ENCODE peak calls at places on chromosomes 11 and 22, in eight cellular contexts. One of them, this sample, is unnamed.

GRCh38 chr11:80980221-80980620 is 1539.4 kb upstream of the TENM4 start:
- DNase-seq in lung: no peak
- DNase-seq in mammary epithelial cell: peak
- DNase-seq in endothelial cell of umbilical vein: peak
- DNase-seq in gastrocnemius medialis: no peak
- DNase-seq in lower lobe of right lung: no peak
- DNase-seq in foreskin keratinocyte: peak
- DNase-seq in A549: no peak
- DNase-seq in this sample: no peak

GRCh38 chr22:40463017-40463631 is 92.7 kb downstream of the SGSM3 start:
- DNase-seq in lung: no peak
- DNase-seq in mammary epithelial cell: no peak
- DNase-seq in endothelial cell of umbilical vein: no peak
- DNase-seq in gastrocnemius medialis: no peak
- DNase-seq in lower lobe of right lung: no peak
- DNase-seq in foreskin keratinocyte: no peak
- DNase-seq in A549: no peak
- DNase-seq in this sample: no peak

GRCh38 chr11:111627591-111627990 is 25.3 kb downstream of the SIK2 start:
- DNase-seq in lung: no peak
- DNase-seq in mammary epithelial cell: no peak
- DNase-seq in endothelial cell of umbilical vein: no peak
- DNase-seq in gastrocnemius medialis: no peak
- DNase-seq in lower lobe of right lung: no peak
- DNase-seq in foreskin keratinocyte: no peak
- DNase-seq in A549: no peak
- DNase-seq in this sample: no peak

GRCh38 chr11:11095971-11096370 is 238.1 kb upstream of the ZBED5 start:
- DNase-seq in lung: no peak
- DNase-seq in mammary epithelial cell: no peak
- DNase-seq in endothelial cell of umbilical vein: no peak
- DNase-seq in gastrocnemius medialis: no peak
- DNase-seq in lower lobe of right lung: no peak
- DNase-seq in foreskin keratinocyte: no peak
- DNase-seq in A549: no peak
- DNase-seq in this sample: no peak

GRCh38 chr22:25002241-25002985 is 49.9 kb downstream of the KIAA1671 start:
- DNase-seq in lung: no peak
- DNase-seq in mammary epithelial cell: no peak
- DNase-seq in endothelial cell of umbilical vein: peak
- DNase-seq in gastrocnemius medialis: no peak
- DNase-seq in lower lobe of right lung: no peak
- DNase-seq in foreskin keratinocyte: no peak
- DNase-seq in A549: no peak
- DNase-seq in this sample: no peak

GRCh38 chr22:19559324-19559811 is 35.2 kb upstream of the CLDN5 start:
- DNase-seq in lung: no peak
- DNase-seq in mammary epithelial cell: no peak
- DNase-seq in endothelial cell of umbilical vein: no peak
- DNase-seq in gastrocnemius medialis: no peak
- DNase-seq in lower lobe of right lung: no peak
- DNase-seq in foreskin keratinocyte: peak
- DNase-seq in A549: no peak
- DNase-seq in this sample: no peak

GRCh38 chr11:16280256-16280682 is 76.1 kb downstream of the SOX6 start:
- DNase-seq in lung: no peak
- DNase-seq in mammary epithelial cell: peak
- DNase-seq in endothelial cell of umbilical vein: peak
- DNase-seq in gastrocnemius medialis: peak
- DNase-seq in lower lobe of right lung: peak
- DNase-seq in foreskin keratinocyte: peak
- DNase-seq in A549: no peak
- DNase-seq in this sample: no peak

GRCh38 chr11:77410076-77410827 is 63.6 kb downstream of the PAK1 start:
- DNase-seq in lung: no peak
- DNase-seq in mammary epithelial cell: no peak
- DNase-seq in endothelial cell of umbilical vein: no peak
- DNase-seq in gastrocnemius medialis: no peak
- DNase-seq in lower lobe of right lung: no peak
- DNase-seq in foreskin keratinocyte: no peak
- DNase-seq in A549: no peak
- DNase-seq in this sample: no peak

GRCh38 chr11:86052697-86053641 is 15.9 kb downstream of the PICALM start:
- DNase-seq in lung: no peak
- DNase-seq in mammary epithelial cell: no peak
- DNase-seq in endothelial cell of umbilical vein: no peak
- DNase-seq in gastrocnemius medialis: no peak
- DNase-seq in lower lobe of right lung: no peak
- DNase-seq in foreskin keratinocyte: no peak
- DNase-seq in A549: no peak
- DNase-seq in this sample: no peak

GRCh38 chr11:69542314-69543168 is 61.1 kb downstream of the LINC01488 start:
- DNase-seq in lung: no peak
- DNase-seq in mammary epithelial cell: no peak
- DNase-seq in endothelial cell of umbilical vein: no peak
- DNase-seq in gastrocnemius medialis: no peak
- DNase-seq in lower lobe of right lung: peak
- DNase-seq in foreskin keratinocyte: no peak
- DNase-seq in A549: no peak
- DNase-seq in this sample: no peak

GRCh38 chr11:65390099-65390941 is 3.9 kb downstream of the FRMD8 start:
- DNase-seq in lung: no peak
- DNase-seq in mammary epithelial cell: peak
- DNase-seq in endothelial cell of umbilical vein: peak
- DNase-seq in gastrocnemius medialis: no peak
- DNase-seq in lower lobe of right lung: no peak
- DNase-seq in foreskin keratinocyte: no peak
- DNase-seq in A549: no peak
- DNase-seq in this sample: no peak

GRCh38 chr11:67292671-67293070 is 3.6 kb downstream of the ANKRD13D start:
- DNase-seq in lung: no peak
- DNase-seq in mammary epithelial cell: no peak
- DNase-seq in endothelial cell of umbilical vein: no peak
- DNase-seq in gastrocnemius medialis: no peak
- DNase-seq in lower lobe of right lung: no peak
- DNase-seq in foreskin keratinocyte: no peak
- DNase-seq in A549: no peak
- DNase-seq in this sample: no peak
- H3K27ac ChIP-seq in lung: no peak
- H3K27ac ChIP-seq in mammary epithelial cell: peak
- H3K27ac ChIP-seq in endothelial cell of umbilical vein: no peak
- H3K27ac ChIP-seq in gastrocnemius medialis: no peak
- H3K27ac ChIP-seq in lower lobe of right lung: peak
- H3K27ac ChIP-seq in foreskin keratinocyte: peak
- H3K27ac ChIP-seq in A549: no peak
- H3K27ac ChIP-seq in this sample: no peak

GRCh38 chr11:57530596-57531507 is at the start of gene TIMM10:
- DNase-seq in lung: peak
- DNase-seq in mammary epithelial cell: peak
- DNase-seq in endothelial cell of umbilical vein: peak
- DNase-seq in gastrocnemius medialis: peak
- DNase-seq in lower lobe of right lung: peak
- DNase-seq in foreskin keratinocyte: peak
- DNase-seq in A549: peak
- DNase-seq in this sample: peak
- TF ChIP-seq CTCF in lung: no peak
- TF ChIP-seq CTCF in mammary epithelial cell: no peak
- TF ChIP-seq CTCF in endothelial cell of umbilical vein: no peak
- TF ChIP-seq CTCF in gastrocnemius medialis: no peak
- TF ChIP-seq CTCF in lower lobe of right lung: no peak
- TF ChIP-seq CTCF in foreskin keratinocyte: no peak
- TF ChIP-seq CTCF in A549: no peak
- TF ChIP-seq CTCF in this sample: no peak

GRCh38 chr11:124078591-124078990 is 36.7 kb upstream of the VWA5A start:
- DNase-seq in lung: no peak
- DNase-seq in mammary epithelial cell: no peak
- DNase-seq in endothelial cell of umbilical vein: no peak
- DNase-seq in gastrocnemius medialis: no peak
- DNase-seq in lower lobe of right lung: no peak
- DNase-seq in foreskin keratinocyte: no peak
- DNase-seq in A549: no peak
- DNase-seq in this sample: no peak

GRCh38 chr11:124074554-124074953 is 33.4 kb upstream of the OR10G7 start:
- DNase-seq in lung: no peak
- DNase-seq in mammary epithelial cell: no peak
- DNase-seq in endothelial cell of umbilical vein: no peak
- DNase-seq in gastrocnemius medialis: no peak
- DNase-seq in lower lobe of right lung: no peak
- DNase-seq in foreskin keratinocyte: no peak
- DNase-seq in A549: no peak
- DNase-seq in this sample: no peak

GRCh38 chr11:124077266-124077665 is 36.1 kb upstream of the OR10G7 start:
- DNase-seq in lung: no peak
- DNase-seq in mammary epithelial cell: no peak
- DNase-seq in endothelial cell of umbilical vein: no peak
- DNase-seq in gastrocnemius medialis: no peak
- DNase-seq in lower lobe of right lung: no peak
- DNase-seq in foreskin keratinocyte: no peak
- DNase-seq in A549: no peak
- DNase-seq in this sample: no peak

GRCh38 chr11:124075841-124076571 is 34.9 kb upstream of the OR10G7 start:
- DNase-seq in lung: no peak
- DNase-seq in mammary epithelial cell: no peak
- DNase-seq in endothelial cell of umbilical vein: peak
- DNase-seq in gastrocnemius medialis: no peak
- DNase-seq in lower lobe of right lung: peak
- DNase-seq in foreskin keratinocyte: no peak
- DNase-seq in A549: peak
- DNase-seq in this sample: no peak

DNA sequence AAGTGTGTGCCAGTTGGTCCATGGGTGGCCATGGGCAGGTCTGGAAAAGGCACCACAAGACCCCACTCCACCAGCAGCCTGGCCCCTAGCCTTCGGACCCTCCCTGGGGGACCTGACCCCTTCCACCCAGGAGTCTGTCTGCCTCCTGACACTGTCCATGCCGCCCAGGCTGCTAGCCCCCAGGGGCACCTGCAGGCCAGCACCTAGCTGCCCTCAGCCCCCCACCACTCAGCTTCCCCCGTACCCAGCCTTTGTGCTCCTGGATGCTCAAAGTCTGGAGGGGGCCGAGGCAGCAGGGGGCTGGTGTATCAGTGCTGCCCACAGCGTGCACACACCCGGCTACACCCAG is 34.3 kb upstream of the OR10G7 start:
- DNase-seq in lung: no peak
- DNase-seq in mammary epithelial cell: no peak
- DNase-seq in endothelial cell of umbilical vein: no peak
- DNase-seq in gastrocnemius medialis: no peak
- DNase-seq in lower lobe of right lung: no peak
- DNase-seq in foreskin keratinocyte: no peak
- DNase-seq in A549: no peak
- DNase-seq in this sample: no peak
- H3K27ac ChIP-seq in lung: no peak
- H3K27ac ChIP-seq in mammary epithelial cell: no peak
- H3K27ac ChIP-seq in endothelial cell of umbilical vein: no peak
- H3K27ac ChIP-seq in gastrocnemius medialis: no peak
- H3K27ac ChIP-seq in lower lobe of right lung: no peak
- H3K27ac ChIP-seq in foreskin keratinocyte: no peak
- H3K27ac ChIP-seq in A549: no peak
- H3K27ac ChIP-seq in this sample: no peak

GRCh38 chr11:58900479-58901420 is 38.5 kb upstream of the GLYATL1 start:
- DNase-seq in lung: peak
- DNase-seq in mammary epithelial cell: peak
- DNase-seq in endothelial cell of umbilical vein: peak
- DNase-seq in gastrocnemius medialis: peak
- DNase-seq in lower lobe of right lung: peak
- DNase-seq in foreskin keratinocyte: peak
- DNase-seq in A549: peak
- DNase-seq in this sample: no peak
- TF ChIP-seq CTCF in lung: peak
- TF ChIP-seq CTCF in mammary epithelial cell: peak
- TF ChIP-seq CTCF in endothelial cell of umbilical vein: peak
- TF ChIP-seq CTCF in gastrocnemius medialis: no peak
- TF ChIP-seq CTCF in lower lobe of right lung: peak
- TF ChIP-seq CTCF in foreskin keratinocyte: peak
- TF ChIP-seq CTCF in A549: peak
- TF ChIP-seq CTCF in this sample: no peak

GRCh38 chr22:22452996-22453686 is 55.4 kb downstream of the ZNF280B start:
- DNase-seq in lung: no peak
- DNase-seq in mammary epithelial cell: no peak
- DNase-seq in endothelial cell of umbilical vein: no peak
- DNase-seq in gastrocnemius medialis: no peak
- DNase-seq in lower lobe of right lung: no peak
- DNase-seq in foreskin keratinocyte: no peak
- DNase-seq in A549: no peak
- DNase-seq in this sample: no peak
- H3K27ac ChIP-seq in lung: no peak
- H3K27ac ChIP-seq in mammary epithelial cell: no peak
- H3K27ac ChIP-seq in endothelial cell of umbilical vein: no peak
- H3K27ac ChIP-seq in gastrocnemius medialis: no peak
- H3K27ac ChIP-seq in lower lobe of right lung: no peak
- H3K27ac ChIP-seq in foreskin keratinocyte: no peak
- H3K27ac ChIP-seq in A549: no peak
- H3K27ac ChIP-seq in this sample: no peak

GRCh38 chr11:100827934-100828661 is 141.0 kb downstream of the ARHGAP42 start:
- DNase-seq in lung: no peak
- DNase-seq in mammary epithelial cell: peak
- DNase-seq in endothelial cell of umbilical vein: peak
- DNase-seq in gastrocnemius medialis: no peak
- DNase-seq in lower lobe of right lung: no peak
- DNase-seq in foreskin keratinocyte: peak
- DNase-seq in A549: peak
- DNase-seq in this sample: no peak
- TF ChIP-seq CTCF in lung: no peak
- TF ChIP-seq CTCF in mammary epithelial cell: peak
- TF ChIP-seq CTCF in endothelial cell of umbilical vein: peak
- TF ChIP-seq CTCF in gastrocnemius medialis: no peak
- TF ChIP-seq CTCF in lower lobe of right lung: no peak
- TF ChIP-seq CTCF in foreskin keratinocyte: peak
- TF ChIP-seq CTCF in A549: peak
- TF ChIP-seq CTCF in this sample: no peak

GRCh38 chr11:88384004-88384677 is 46.6 kb upstream of the CTSC start:
- DNase-seq in lung: no peak
- DNase-seq in mammary epithelial cell: peak
- DNase-seq in endothelial cell of umbilical vein: peak
- DNase-seq in gastrocnemius medialis: no peak
- DNase-seq in lower lobe of right lung: no peak
- DNase-seq in foreskin keratinocyte: peak
- DNase-seq in A549: peak
- DNase-seq in this sample: no peak
- H3K27ac ChIP-seq in lung: no peak
- H3K27ac ChIP-seq in mammary epithelial cell: peak
- H3K27ac ChIP-seq in endothelial cell of umbilical vein: no peak
- H3K27ac ChIP-seq in gastrocnemius medialis: no peak
- H3K27ac ChIP-seq in lower lobe of right lung: no peak
- H3K27ac ChIP-seq in foreskin keratinocyte: no peak
- H3K27ac ChIP-seq in A549: peak
- H3K27ac ChIP-seq in this sample: no peak

This sample was measured in vagina.